ENCODE peak calls at places on chromosomes 4 and X, in five cellular contexts. V is upper lobe of right lung, Z is cardiac muscle cell, S is esophagus squamous epithelium, H is transverse colon. O is an unnamed sample. For H3K36me3 and H3K4me1, the result is how much of the 10 kb centered on the place peaks cover.

GRCh38 chrX:70479197-70479969 is 34.7 kb downstream of the DLG3 start:
- DNase-seq in Z (peak), H (peak), S (no peak), V (no peak), O (no peak)

GRCh38 chr4:171940656-171941055 is 127.5 kb downstream of the GALNTL6 start:
- DNase-seq in V (no peak), Z (no peak), S (no peak), H (no peak), O (no peak)

GRCh38 chr4:85291226-85291625 is 183.7 kb upstream of the ARHGAP24 start:
- DNase-seq in V (no peak), H (no peak), Z (no peak), S (no peak), O (no peak)

GRCh38 chr4:144817081-144817480 is 171.1 kb downstream of the HHIP start:
- DNase-seq in Z (no peak), H (no peak), S (no peak), V (no peak), O (no peak)

GRCh38 chr4:41280010-41280409 is 23.3 kb downstream of the UCHL1 start:
- DNase-seq in V (no peak), Z (peak), H (no peak), S (no peak), O (no peak)

GRCh38 chrX:45852884-45853283 is 652.2 kb upstream of the DIPK2B start:
- DNase-seq in S (no peak), H (no peak), Z (no peak), V (no peak), O (no peak)

GRCh38 chr4:22634541-22635181 is 58.1 kb upstream of the GBA3 start:
- DNase-seq in H (no peak), Z (peak), S (no peak), V (no peak), O (no peak)

GRCh38 chr4:183074288-183074990 is 24.6 kb upstream of the WWC2 start:
- DNase-seq in V (no peak), Z (peak), H (no peak), S (no peak), O (no peak)

GRCh38 chr4:967113-968104 is 6.0 kb downstream of the DGKQ start:
- DNase-seq in V (no peak), S (no peak), H (no peak), Z (peak), O (no peak)

GRCh38 chrX:54494970-54495813 is 842 bp downstream of the FGD1 start:
- DNase-seq in S (no peak), Z (peak), H (no peak), V (peak), O (no peak)
- H3K27ac ChIP-seq in S (peak), Z (peak), H (peak), V (peak), O (no peak)

DNA sequence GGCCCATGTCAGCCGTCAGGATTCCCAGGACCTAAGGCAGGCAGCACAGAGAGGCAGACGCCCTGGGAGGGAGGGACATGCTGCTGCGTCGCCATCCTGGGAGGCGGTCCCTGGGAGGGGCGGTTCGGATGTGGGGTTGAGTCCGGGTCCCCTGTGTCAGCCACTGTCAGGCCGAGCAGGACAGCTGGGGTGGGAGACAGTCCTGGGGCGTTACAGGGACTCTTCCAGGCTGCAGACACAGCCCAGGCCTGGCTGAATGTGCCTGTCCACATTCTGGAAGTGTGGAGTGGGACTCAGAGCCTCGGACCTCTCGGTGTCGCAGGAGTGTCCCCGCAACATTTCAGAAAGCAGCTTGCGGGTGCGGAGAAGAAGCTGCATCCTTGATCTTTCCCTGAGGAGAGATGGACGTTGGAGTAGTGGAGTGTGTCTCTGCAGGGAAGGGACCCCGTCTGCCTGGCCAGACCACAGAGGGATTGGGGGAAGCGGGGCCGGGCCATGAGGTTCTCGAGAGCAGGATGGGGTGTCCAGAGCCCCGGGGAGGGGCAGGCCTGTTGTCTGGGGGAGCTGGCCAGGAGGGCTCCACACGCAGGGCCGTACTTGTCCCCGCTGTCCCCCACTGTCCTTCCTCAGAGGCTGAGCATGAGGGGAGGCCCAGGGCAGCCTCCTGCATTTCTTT is 6.1 kb downstream of the AKAP17A start:
- DNase-seq in H (no peak), S (no peak), Z (no peak), V (peak), O (no peak)
- H3K36me3 ChIP-seq in H (half or more), S (half or more), Z (under half), V (half or more), O (half or more)

GRCh38 chr4:7785017-7785416 is 154.6 kb downstream of the AFAP1 start:
- DNase-seq in H (no peak), Z (peak), V (no peak), S (no peak), O (peak)

GRCh38 chr4:7786517-7786916 is 153.1 kb downstream of the AFAP1 start:
- DNase-seq in V (no peak), S (no peak), H (no peak), Z (no peak), O (no peak)

GRCh38 chr4:7787681-7788141 is 151.9 kb downstream of the AFAP1 start:
- DNase-seq in S (no peak), H (no peak), Z (no peak), V (no peak), O (no peak)

GRCh38 chr4:7787067-7787466 is 152.6 kb downstream of the AFAP1 start:
- DNase-seq in V (no peak), S (no peak), Z (no peak), H (no peak), O (no peak)

GRCh38 chr4:7786040-7786439 is 153.6 kb downstream of the AFAP1 start:
- DNase-seq in Z (no peak), S (no peak), H (no peak), V (no peak), O (no peak)
- H3K4me1 ChIP-seq in Z (under half), S (under half), H (under half), V (under half), O (under half)

DNA sequence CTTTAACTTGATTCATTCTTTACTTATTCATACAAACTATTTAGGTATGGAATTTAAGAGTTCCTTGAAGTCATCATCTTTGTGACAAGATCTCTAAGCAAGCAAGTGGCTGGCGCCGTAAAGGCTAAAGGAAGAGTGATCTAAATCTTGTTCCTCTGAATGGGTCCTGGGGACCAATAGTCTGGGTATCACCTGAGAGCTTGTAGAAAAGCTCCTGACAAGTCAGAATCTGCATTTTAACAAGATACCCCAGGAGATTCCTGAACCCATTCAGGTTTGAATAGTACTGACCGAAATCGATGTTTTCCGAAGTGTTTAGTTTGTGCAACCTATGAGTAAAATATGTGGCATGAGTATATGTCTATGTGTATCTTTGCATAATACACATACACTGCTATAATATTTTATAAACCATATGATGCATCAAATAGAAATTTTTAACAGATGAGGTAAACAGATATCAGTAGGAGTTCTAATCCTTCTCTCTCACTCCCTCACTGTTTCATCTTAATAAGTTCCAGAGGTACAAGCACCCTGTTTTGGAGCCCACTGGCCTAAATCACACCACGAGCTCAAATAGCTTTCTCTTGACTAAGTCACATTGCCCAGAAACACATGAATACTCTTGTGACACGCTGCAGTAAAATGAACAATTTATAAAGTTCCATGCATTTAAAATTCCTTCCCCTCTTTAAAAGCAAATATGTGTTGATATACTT is 170.0 kb downstream of the RELL1 start:
- DNase-seq in Z (no peak), S (no peak), V (no peak), H (no peak), O (no peak)
- H3K27ac ChIP-seq in Z (no peak), S (no peak), V (no peak), H (no peak), O (no peak)

DNA sequence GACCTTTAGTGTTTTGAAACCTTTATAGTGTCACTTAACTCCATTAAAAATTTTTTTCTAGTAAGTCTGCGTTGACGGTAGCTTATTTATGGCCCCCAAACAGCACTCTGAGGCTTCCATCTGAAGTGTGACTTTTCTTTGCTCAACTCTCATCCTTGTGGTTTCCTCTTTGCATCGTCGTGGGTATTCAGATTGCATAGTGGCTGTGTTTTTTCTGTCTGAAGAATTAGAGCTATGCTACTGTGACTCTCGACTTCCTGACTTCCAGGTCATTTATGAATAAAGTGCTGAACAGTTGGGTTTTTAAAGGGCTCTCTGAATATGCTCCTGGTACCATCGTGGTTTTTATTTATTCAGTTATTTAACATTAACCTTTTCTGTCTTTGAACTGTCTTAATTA is 44.9 kb downstream of the JADE1 start:
- DNase-seq in Z (peak), V (no peak), S (no peak), H (no peak), O (no peak)
- H3K36me3 ChIP-seq in Z (under half), V (half or more), S (under half), H (under half), O (half or more)

DNA sequence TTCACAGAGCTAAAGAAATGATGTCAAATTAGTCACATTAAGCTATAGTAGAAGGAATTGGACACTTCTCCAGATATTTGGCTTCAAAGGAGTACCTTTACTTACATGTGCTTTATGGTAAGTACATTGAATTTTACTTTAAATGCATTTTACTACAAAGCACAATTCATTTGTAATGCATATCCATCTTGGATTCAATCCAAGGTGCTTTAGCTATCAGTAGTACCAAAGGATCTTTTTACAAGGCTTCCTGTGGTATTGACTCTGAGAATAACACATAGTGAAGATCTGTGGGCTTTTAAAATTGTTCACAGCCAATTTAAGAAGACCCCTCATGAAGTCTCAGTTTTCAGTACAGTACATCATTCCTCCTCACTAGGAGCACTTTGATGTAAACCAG is 13.2 kb downstream of the THAP6 start:
- DNase-seq in Z (no peak), S (no peak), V (no peak), H (no peak), O (no peak)
- H3K4me1 ChIP-seq in Z (under half), S (under half), V (under half), H (under half), O (under half)

GRCh38 chr4:2291705-2292651 is 30.1 kb upstream of the MXD4 start:
- DNase-seq in Z (no peak), V (no peak), S (no peak), H (no peak), O (no peak)
- H3K27ac ChIP-seq in Z (no peak), V (no peak), S (no peak), H (no peak), O (peak)